ENCODE peak calls at places on chromosomes 11 and 22, in six cellular contexts. T is Panc1; A is CD8-positive, alpha-beta T cell; M is SJSA1; K is neural progenitor cell; H is mesenchymal stem cell. D is an unnamed sample.

GRCh38 chr22:42308887-42309468 is 38.5 kb upstream of the TCF20 start:
- DNase-seq in T (no peak), A (no peak), M (no peak), K (no peak), H (no peak), D (no peak)

GRCh38 chr11:11458523-11458922 is 105.5 kb upstream of the CSNK2A3 start:
- DNase-seq in T (no peak), A (no peak), M (no peak), K (no peak), H (no peak), D (no peak)

GRCh38 chr11:6646040-6646439 is 9.6 kb downstream of the DCHS1 start:
- DNase-seq in T (no peak), A (no peak), M (no peak), K (no peak), H (peak; percentile 91), D (no peak)

GRCh38 chr11:93737904-93738612 is 3.2 kb downstream of the TAF1D start:
- DNase-seq in T (no peak), A (no peak), M (no peak), K (no peak), H (no peak), D (no peak)

GRCh38 chr11:96464695-96465307 is 75.0 kb downstream of the JRKL start:
- DNase-seq in T (peak; percentile 51), A (no peak), M (no peak), K (peak; percentile 87), H (peak; percentile 76), D (peak; percentile 44)

GRCh38 chr11:19093976-19094375 is 23.0 kb upstream of the ZDHHC13 start:
- DNase-seq in T (no peak), A (no peak), M (no peak), K (no peak), H (peak; percentile 66), D (peak; percentile 10)

GRCh38 chr22:37186228-37186996 is 1.6 kb downstream of the C1QTNF6 start:
- DNase-seq in T (no peak), A (no peak), M (no peak), K (peak; percentile 61), H (peak; percentile 88), D (peak; percentile 63)

GRCh38 chr22:36463783-36464184 is 17.7 kb downstream of the TXN2 start:
- DNase-seq in T (no peak), A (no peak), M (no peak), K (no peak), H (no peak), D (no peak)

GRCh38 chr11:124167852-124168251 is 15.3 kb upstream of the OR10D3 start:
- DNase-seq in T (no peak), A (no peak), M (no peak), K (peak; percentile 76), H (no peak), D (no peak)

GRCh38 chr22:31621507-31622160 is 40.4 kb downstream of the PISD start:
- DNase-seq in T (no peak), A (no peak), M (no peak), K (no peak), H (no peak), D (no peak)

GRCh38 chr11:113401718-113402117 is 14.1 kb downstream of the ANKK1 start:
- DNase-seq in T (no peak), A (no peak), M (no peak), K (no peak), H (no peak), D (peak; percentile 69)

GRCh38 chr11:117713676-117714075 is 83.3 kb downstream of the DSCAML1 start:
- DNase-seq in T (no peak), A (no peak), M (no peak), K (no peak), H (no peak), D (peak; percentile 44)

GRCh38 chr11:76690736-76691135 is 20.2 kb upstream of the LRRC32 start:
- DNase-seq in T (no peak), A (no peak), M (no peak), K (no peak), H (peak; percentile 96), D (no peak)

GRCh38 chr22:20246368-20247009 is 21.6 kb downstream of the RTN4R start:
- DNase-seq in T (no peak), A (no peak), M (no peak), K (peak; percentile 65), H (no peak), D (no peak)

GRCh38 chr11:22558638-22559037 is 67.0 kb downstream of the FANCF start:
- DNase-seq in T (no peak), A (no peak), M (no peak), K (no peak), H (no peak), D (no peak)

GRCh38 chr11:99352642-99353041 is 331.9 kb downstream of the CNTN5 start:
- DNase-seq in T (no peak), A (no peak), M (no peak), K (no peak), H (no peak), D (no peak)

GRCh38 chr11:2877474-2877873 is 8.1 kb downstream of the CDKN1C start:
- DNase-seq in T (no peak), A (no peak), M (no peak), K (no peak), H (no peak), D (no peak)

GRCh38 chr22:23088199-23088604 is 17.9 kb downstream of the GNAZ start:
- DNase-seq in T (no peak), A (no peak), M (no peak), K (no peak), H (no peak), D (no peak)

GRCh38 chr11:75276696-75277095 is 36.1 kb downstream of the TPBGL start:
- DNase-seq in T (no peak), A (no peak), M (no peak), K (no peak), H (no peak), D (no peak)

GRCh38 chr11:9687736-9688494 is 24.0 kb downstream of the SWAP70 start:
- DNase-seq in T (no peak), A (no peak), M (no peak), K (no peak), H (peak; percentile 52), D (no peak)

GRCh38 chr22:17118342-17118741 is 2.8 kb downstream of the TMEM121B start:
- DNase-seq in T (no peak), A (no peak), M (no peak), K (no peak), H (no peak), D (no peak)

GRCh38 chr22:17119481-17120202 is 1.5 kb downstream of the TMEM121B start:
- DNase-seq in T (no peak), A (no peak), M (no peak), K (peak; percentile 69), H (no peak), D (peak; percentile 52)

GRCh38 chr22:17120711-17121234 is 387 bp downstream of the TMEM121B start:
- DNase-seq in T (no peak), A (no peak), M (no peak), K (peak; percentile 76), H (no peak), D (no peak)

GRCh38 chr22:17121235-17122195 is at the start of gene TMEM121B:
- DNase-seq in T (no peak), A (no peak), M (peak; percentile 55), K (peak; percentile 96), H (peak; percentile 51), D (peak; percentile 31)

GRCh38 chr22:17120281-17120680 is 879 bp downstream of the TMEM121B start:
- DNase-seq in T (no peak), A (peak; percentile 50), M (no peak), K (peak; percentile 95), H (peak; percentile 42), D (peak; percentile 19)
- H3K4me3 ChIP-seq in T (peak overlapping the region; percentile 42), A (no peak overlapping the region), M (peak overlapping the region; percentile 35), K (peak overlapping the region; percentile 97), H (peak overlapping the region; percentile 57), D (peak overlapping the region; percentile 63)

GRCh38 chr11:12860827-12861226 is 148.3 kb upstream of the RASSF10 start:
- DNase-seq in T (no peak), A (no peak), M (no peak), K (no peak), H (peak; percentile 43), D (no peak)

GRCh38 chr11:12864316-12865156 is 144.6 kb upstream of the RASSF10 start:
- DNase-seq in T (no peak), A (no peak), M (peak; percentile 76), K (peak; percentile 90), H (peak; percentile 98), D (no peak)

GRCh38 chr11:12865871-12866595 is 143.1 kb upstream of the RASSF10 start:
- DNase-seq in T (no peak), A (no peak), M (no peak), K (peak; percentile 48), H (no peak), D (no peak)

GRCh38 chr11:12862761-12863469 is 146.2 kb upstream of the RASSF10 start:
- DNase-seq in T (no peak), A (no peak), M (peak; percentile 87), K (peak; percentile 96), H (peak; percentile 93), D (no peak)

GRCh38 chr11:12863605-12864121 is 145.5 kb upstream of the RASSF10 start:
- DNase-seq in T (no peak), A (no peak), M (no peak), K (peak; percentile 55), H (no peak), D (no peak)
- H3K4me1 ChIP-seq in T (no peaks in the 10 kb centered on the region), A (peaks cover 4% of the 10 kb centered on the region), M (peaks cover 47% of the 10 kb centered on the region), K (peaks cover 80% of the 10 kb centered on the region), H (peaks cover 7% of the 10 kb centered on the region), D (no peaks in the 10 kb centered on the region)

DNA sequence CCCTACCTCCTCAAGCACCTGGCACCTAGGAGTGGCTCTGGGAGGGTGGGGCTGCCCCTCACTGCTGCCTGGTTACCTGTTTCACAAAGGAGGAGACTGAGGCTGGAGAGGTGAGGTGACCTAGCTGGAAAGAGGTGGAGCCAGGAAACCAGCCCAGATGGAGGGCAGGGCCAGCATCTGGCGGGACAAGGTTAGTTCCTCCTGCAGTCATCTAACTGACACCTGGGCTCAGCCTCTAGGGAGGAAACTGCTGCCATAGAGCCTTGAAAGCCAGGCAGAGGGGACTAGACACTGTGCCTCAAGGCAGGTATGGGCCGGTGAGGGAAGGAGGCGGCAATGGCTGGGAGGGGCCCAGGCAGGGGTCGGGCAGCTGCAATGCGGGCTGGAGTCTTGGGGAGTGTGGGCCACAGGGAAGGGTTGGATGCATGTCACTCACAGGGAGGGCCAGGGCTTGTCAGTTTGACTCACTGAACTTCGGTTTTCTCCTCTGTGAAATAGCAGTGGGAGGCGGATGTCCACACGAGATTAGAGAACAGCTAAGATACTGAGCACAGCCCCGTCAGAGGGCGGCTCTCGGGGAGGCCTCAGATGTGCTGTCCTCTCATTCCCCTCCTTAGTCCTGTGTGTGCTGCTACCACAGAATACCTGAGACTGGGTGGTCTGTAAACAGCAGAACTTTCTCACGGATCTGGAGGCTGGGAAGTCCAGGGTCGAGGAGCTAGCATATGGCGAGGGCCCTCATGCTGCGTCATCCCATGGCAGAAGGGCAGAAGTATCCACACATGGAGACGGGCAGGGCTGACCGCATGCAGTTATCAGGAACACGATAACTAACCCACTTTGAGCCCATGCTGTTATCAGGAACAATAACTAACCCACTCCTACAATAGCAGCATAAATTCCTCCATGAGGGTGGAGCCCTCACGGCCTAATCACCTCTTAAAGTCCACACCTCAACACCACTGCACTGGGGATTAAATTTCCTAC is 16.1 kb downstream of the MGAT3 start:
- DNase-seq in T (no peak), A (no peak), M (peak; percentile 90), K (no peak), H (no peak), D (peak; percentile 98)
- H3K27ac ChIP-seq in T (no peak overlapping the region), A (no peak overlapping the region), M (peak overlapping the region; percentile 92), K (no peak overlapping the region), H (peak overlapping the region; percentile 73), D (peak overlapping the region; percentile 99)

DNA sequence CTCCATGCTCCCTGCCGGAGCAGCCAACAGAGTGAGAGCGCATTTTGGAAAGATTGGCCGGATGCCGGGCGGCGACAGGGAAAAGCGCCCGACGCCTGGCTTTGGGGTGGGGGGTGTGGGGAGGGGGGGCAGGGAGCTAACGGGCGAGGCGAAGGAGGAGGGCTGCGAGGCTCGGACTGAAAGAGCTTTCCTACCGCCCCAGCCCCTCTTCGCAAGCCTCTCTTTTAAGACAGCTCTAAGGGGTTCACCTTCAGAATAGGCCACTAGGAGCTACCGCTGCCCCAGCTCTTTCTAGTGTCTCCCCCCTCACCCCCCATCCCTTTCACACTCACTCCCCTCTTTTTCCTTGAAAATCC is 3.5 kb upstream of the DBX1 start:
- DNase-seq in T (no peak), A (no peak), M (no peak), K (peak; percentile 78), H (no peak), D (no peak)
- H3K4me3 ChIP-seq in T (no peak overlapping the region), A (peak overlapping the region; percentile 34), M (no peak overlapping the region), K (peak overlapping the region; percentile 65), H (no peak overlapping the region), D (no peak overlapping the region)

D was measured in small intestine.